ENCODE peak calls at places on chromosomes 4 and X, in nine cellular contexts. U is GM23338, Q is SK-N-SH, Z is A549, F is HepG2, S is K562, C is GM12878, E is Panc1, W is HCT116. K is an unnamed sample.

GRCh38 chr4:11230888-11231287 is 197.8 kb downstream of the HS3ST1 start:
- DNase-seq in F (no peak), S (no peak), C (no peak), Z (no peak), U (peak; percentile 43), E (no peak), Q (no peak), W (no peak), K (no peak)

GRCh38 chr4:126564283-126564854 is 1068.4 kb upstream of the INTU start:
- DNase-seq in C (no peak), W (no peak), U (no peak), S (no peak), F (no peak), E (no peak), Q (no peak), Z (no peak), K (no peak)

GRCh38 chr4:7124643-7125442 is 57.0 kb upstream of the GRPEL1 start:
- DNase-seq in Q (no peak), S (no peak), F (peak; percentile 8), W (no peak), Z (no peak), E (no peak), C (no peak), U (peak; percentile 33), K (no peak)

GRCh38 chrX:145817666-145818521 is at the start of gene SLITRK2:
- DNase-seq in Q (no peak), Z (no peak), C (no peak), F (no peak), U (peak; percentile 57), W (no peak), E (no peak), S (no peak), K (no peak)

GRCh38 chrX:9164535-9165425 is 130.9 kb upstream of the FAM9B start:
- DNase-seq in F (no peak), E (no peak), W (no peak), C (no peak), S (no peak), U (no peak), Q (no peak), Z (no peak), K (no peak)

GRCh38 chrX:40109288-40110008 is 11.7 kb upstream of the BCOR start:
- DNase-seq in F (peak; percentile 49), W (no peak), U (peak; percentile 80), C (no peak), Z (peak; percentile 37), E (no peak), Q (peak; percentile 68), S (no peak), K (peak; percentile 45)

GRCh38 chr4:124483043-124483906 is 229.3 kb downstream of the ANKRD50 start:
- DNase-seq in U (peak; percentile 21), E (no peak), W (no peak), S (no peak), F (no peak), Q (peak; percentile 47), C (no peak), Z (no peak), K (no peak)

GRCh38 chr4:804804-805203 is 21.1 kb downstream of the CPLX1 start:
- DNase-seq in U (no peak), E (no peak), Q (no peak), C (no peak), S (no peak), W (no peak), F (no peak), Z (no peak), K (no peak)

GRCh38 chr4:123741906-123742305 is 345.3 kb downstream of the SPRY1 start:
- DNase-seq in E (no peak), C (no peak), F (no peak), Z (no peak), S (no peak), Q (no peak), U (no peak), W (no peak), K (no peak)

GRCh38 chrX:155216940-155217450 is 735 bp downstream of the VBP1 start:
- DNase-seq in Z (no peak), C (peak; percentile 3), F (no peak), Q (peak; percentile 46), S (peak; percentile 25), W (no peak), E (no peak), U (peak; percentile 16), K (no peak)

GRCh38 chrX:81259714-81260395 is 58.0 kb downstream of the SH3BGRL start:
- DNase-seq in E (no peak), C (no peak), Q (no peak), F (no peak), W (no peak), S (no peak), U (no peak), Z (no peak), K (no peak)

GRCh38 chr4:101846550-101846949 is 56.0 kb downstream of the BANK1 start:
- DNase-seq in Q (no peak), E (no peak), S (no peak), F (no peak), C (no peak), Z (no peak), W (no peak), U (no peak), K (no peak)

GRCh38 chrX:94751611-94752010 is 1077.6 kb downstream of the FAM133A start:
- DNase-seq in S (no peak), Q (no peak), F (no peak), W (no peak), C (no peak), Z (no peak), E (no peak), U (peak; percentile 18), K (no peak)

GRCh38 chr4:139920552-139920951 is 233.4 kb downstream of the MAML3 start:
- DNase-seq in C (no peak), F (no peak), E (no peak), Z (no peak), W (no peak), S (no peak), U (no peak), Q (no peak), K (no peak)

GRCh38 chrX:20037182-20037581 is 46.3 kb upstream of the BCLAF3 start:
- DNase-seq in F (no peak), Q (no peak), U (no peak), E (no peak), W (no peak), C (no peak), Z (no peak), S (no peak), K (no peak)

GRCh38 chr4:184168406-184169019 is 49.2 kb downstream of the ENPP6 start:
- DNase-seq in W (peak; percentile 22), U (peak; percentile 86), S (peak; percentile 78), Z (peak; percentile 46), E (peak; percentile 12), F (peak; percentile 26), C (no peak), Q (peak; percentile 93), K (peak; percentile 25)

GRCh38 chr4:98939892-98940298 is 11.0 kb upstream of the EIF4E start:
- DNase-seq in U (peak; percentile 86), F (peak; percentile 35), C (no peak), E (no peak), S (peak; percentile 53), Q (peak; percentile 42), W (peak; percentile 75), Z (peak; percentile 44), K (peak; percentile 22)

GRCh38 chr4:145840162-145840768 is 98.4 kb downstream of the ZNF827 start:
- DNase-seq in C (peak; percentile 32), U (no peak), W (peak; percentile 35), E (peak; percentile 5), Z (peak; percentile 18), S (peak; percentile 15), Q (peak; percentile 62), F (peak; percentile 45), K (peak; percentile 18)

GRCh38 chr4:86592553-86593249 is 1.4 kb upstream of the PTPN13 start:
- DNase-seq in U (no peak), Z (peak; percentile 3), F (no peak), C (no peak), Q (no peak), S (no peak), W (no peak), E (no peak), K (no peak)

GRCh38 chrX:21723097-21723496 is 34.8 kb downstream of the SMPX start:
- DNase-seq in C (no peak), W (no peak), Z (no peak), U (peak; percentile 24), S (no peak), F (no peak), Q (no peak), E (no peak), K (no peak)

GRCh38 chr4:156390599-156391296 is 437.1 kb upstream of the CTSO start:
- DNase-seq in W (no peak), C (no peak), S (no peak), Z (no peak), F (no peak), Q (no peak), U (no peak), E (no peak), K (no peak)

GRCh38 chr4:19030048-19030447 is 1008.5 kb upstream of the LCORL start:
- DNase-seq in W (no peak), C (no peak), Z (no peak), E (no peak), F (no peak), U (peak; percentile 26), S (no peak), Q (no peak), K (no peak)

GRCh38 chr4:5660185-5660584 is 48.2 kb downstream of the EVC2 start:
- DNase-seq in Q (no peak), S (no peak), F (no peak), U (no peak), C (no peak), W (no peak), Z (no peak), E (no peak), K (no peak)

GRCh38 chr4:78057135-78057599 is at the start of gene FRAS1:
- DNase-seq in U (peak; percentile 78), C (no peak), E (no peak), W (no peak), Z (peak; percentile 17), S (no peak), F (peak; percentile 62), Q (peak; percentile 73), K (no peak)
- TF ChIP-seq REST in U (peak; percentile 6), C (no peak), E (no peak), W (no peak), Z (no peak), S (no peak), F (peak; percentile 15), Q (no peak), K (no peak)

GRCh38 chrX:103073442-103073841 is 9.5 kb upstream of the BEX1 start:
- DNase-seq in F (no peak), S (no peak), Z (no peak), C (no peak), W (no peak), Q (no peak), E (no peak), U (no peak), K (no peak)
- TF ChIP-seq REST in F (no peak), S (no peak), Z (no peak), C (no peak), W (no peak), Q (no peak), E (no peak), U (no peak), K (no peak)

GRCh38 chrX:27599928-27600327 is 9.8 kb downstream of the DCAF8L2 start:
- DNase-seq in Z (peak; percentile 24), C (no peak), F (peak; percentile 0), U (no peak), E (no peak), W (no peak), Q (no peak), S (no peak), K (no peak)
- TF ChIP-seq REST in Z (no peak), C (no peak), F (no peak), U (no peak), E (no peak), W (no peak), Q (no peak), S (no peak), K (no peak)

GRCh38 chrX:102154218-102154860 is 1.4 kb downstream of the BEX5 start:
- DNase-seq in Z (no peak), F (no peak), Q (peak; percentile 16), S (no peak), W (no peak), U (peak; percentile 64), C (no peak), E (no peak), K (no peak)
- TF ChIP-seq REST in Z (no peak), F (no peak), Q (no peak), S (no peak), W (no peak), U (no peak), C (no peak), E (no peak), K (no peak)

K was measured in HL-60.